ENCODE peak calls at places on chromosome 1, in nine cellular contexts. T is memory B cell; C is AG10803; P is Calu3; A is dorsolateral prefrontal cortex; J is mucosa of gallbladder; H is left colon; F is naive thymus-derived CD8-positive, alpha-beta T cell; L is pancreas. V is an unnamed sample.

GRCh38 chr1:204491653-204492052 is 3.0 kb downstream of the PIK3C2B start:
- DNase-seq in T (no peak), C (no peak), P (no peak), A (no peak), J (no peak), H (no peak), F (no peak), L (no peak), V (no peak)

GRCh38 chr1:43705982-43706597 is 1.2 kb upstream of the ST3GAL3 start:
- DNase-seq in T (no peak), C (peak; percentile 7), P (no peak), A (no peak), J (no peak), H (no peak), F (no peak), L (no peak), V (no peak)

GRCh38 chr1:40848530-40849189 is 13.5 kb downstream of the CITED4 start:
- DNase-seq in T (no peak), C (peak; percentile 69), P (peak; percentile 83), A (peak; percentile 46), J (peak; percentile 72), H (peak; percentile 49), F (no peak), L (peak; percentile 78), V (peak; percentile 51)

GRCh38 chr1:118223426-118223825 is 38.4 kb upstream of the SPAG17 start:
- DNase-seq in T (no peak), C (peak; percentile 38), P (peak; percentile 2), A (no peak), J (no peak), H (no peak), F (no peak), L (no peak), V (peak; percentile 32)

GRCh38 chr1:247118946-247119446 is 14.8 kb upstream of the ZNF669 start:
- DNase-seq in T (no peak), C (peak; percentile 15), P (peak; percentile 27), A (no peak), J (no peak), H (no peak), F (peak; percentile 25), L (no peak), V (peak; percentile 57)

GRCh38 chr1:175481126-175482071 is 262.0 kb downstream of the TNR start:
- DNase-seq in T (peak; percentile 14), C (peak; percentile 22), P (peak; percentile 17), A (no peak), J (no peak), H (no peak), F (no peak), L (no peak), V (no peak)

GRCh38 chr1:110672001-110672752 is 2.6 kb downstream of the KCNA3 start:
- DNase-seq in T (no peak), C (peak; percentile 36), P (no peak), A (peak; percentile 48), J (no peak), H (peak; percentile 26), F (peak; percentile 75), L (no peak), V (no peak)

GRCh38 chr1:30618335-30618747 is 105.0 kb downstream of the MATN1 start:
- DNase-seq in T (no peak), C (peak; percentile 9), P (peak; percentile 30), A (no peak), J (peak; percentile 27), H (no peak), F (no peak), L (no peak), V (peak; percentile 19)

GRCh38 chr1:8889103-8889846 is 10.8 kb upstream of the ENO1 start:
- DNase-seq in T (no peak), C (peak; percentile 49), P (no peak), A (no peak), J (no peak), H (no peak), F (no peak), L (no peak), V (no peak)

GRCh38 chr1:201059871-201060555 is 36.5 kb upstream of the KIF21B start:
- DNase-seq in T (no peak), C (peak; percentile 3), P (no peak), A (no peak), J (no peak), H (no peak), F (no peak), L (no peak), V (no peak)

GRCh38 chr1:8163039-8163438 is 136.9 kb upstream of the ERRFI1 start:
- DNase-seq in T (no peak), C (no peak), P (no peak), A (no peak), J (no peak), H (no peak), F (no peak), L (no peak), V (no peak)

GRCh38 chr1:89904219-89904980 is 83.6 kb downstream of the LRRC8D start:
- DNase-seq in T (no peak), C (no peak), P (no peak), A (no peak), J (no peak), H (no peak), F (no peak), L (no peak), V (no peak)

GRCh38 chr1:151945725-151946365 is 36.5 kb upstream of the THEM4 start:
- DNase-seq in T (peak; percentile 67), C (peak; percentile 99), P (peak; percentile 97), A (peak; percentile 10), J (peak; percentile 80), H (peak; percentile 90), F (peak; percentile 38), L (peak; percentile 63), V (peak; percentile 94)

GRCh38 chr1:1178794-1179331 is 5.2 kb downstream of the TTLL10 start:
- DNase-seq in T (no peak), C (no peak), P (no peak), A (no peak), J (no peak), H (no peak), F (no peak), L (no peak), V (no peak)

GRCh38 chr1:45038661-45039364 is 26.8 kb downstream of the UROD start:
- DNase-seq in T (no peak), C (no peak), P (no peak), A (no peak), J (no peak), H (no peak), F (no peak), L (no peak), V (no peak)

GRCh38 chr1:200733907-200734306 is 4.8 kb upstream of the CAMSAP2 start:
- DNase-seq in T (no peak), C (no peak), P (no peak), A (no peak), J (no peak), H (no peak), F (no peak), L (no peak), V (no peak)

GRCh38 chr1:9723926-9724325 is 72.4 kb downstream of the PIK3CD start:
- DNase-seq in T (no peak), C (no peak), P (no peak), A (no peak), J (no peak), H (no peak), F (no peak), L (no peak), V (no peak)

GRCh38 chr1:62213075-62213914 is 18.6 kb downstream of the L1TD1 start:
- DNase-seq in T (no peak), C (no peak), P (no peak), A (no peak), J (no peak), H (no peak), F (no peak), L (no peak), V (no peak)

GRCh38 chr1:200329208-200329882 is 80.5 kb downstream of the ZNF281 start:
- DNase-seq in T (no peak), C (no peak), P (no peak), A (no peak), J (no peak), H (no peak), F (no peak), L (no peak), V (no peak)

GRCh38 chr1:23644555-23644866 is 47.1 kb upstream of the RPL11 start:
- DNase-seq in T (no peak), C (no peak), P (no peak), A (no peak), J (no peak), H (no peak), F (no peak), L (no peak), V (no peak)

GRCh38 chr1:156964431-156964830 is 44.0 kb downstream of the LRRC71 start:
- DNase-seq in T (no peak), C (peak; percentile 17), P (no peak), A (no peak), J (no peak), H (no peak), F (no peak), L (no peak), V (no peak)

GRCh38 chr1:39150779-39151178 is 53.7 kb upstream of the MACF1 start:
- DNase-seq in T (no peak), C (no peak), P (no peak), A (no peak), J (no peak), H (no peak), F (no peak), L (no peak), V (no peak)